ENCODE peak calls at places on chromosomes 6 and 20, in four cellular contexts. H, L, O and S are unnamed samples.

GRCh38 chr6:21856844-21857243 is 263.3 kb downstream of the SOX4 start:
- DNase-seq in H (peak), L (no peak), O (no peak), S (no peak)

GRCh38 chr6:159540152-159540551 is 152.9 kb downstream of the SOD2 start:
- DNase-seq in H (no peak), L (no peak), O (peak), S (no peak)

GRCh38 chr20:8209061-8209460 is 77.0 kb downstream of the PLCB1 start:
- DNase-seq in H (peak), L (no peak), O (no peak), S (peak)

GRCh38 chr20:564195-564594 is 20.6 kb upstream of the CSNK2A1 start:
- DNase-seq in H (no peak), L (no peak), O (no peak), S (no peak)

GRCh38 chr6:16311763-16312162 is 73.4 kb downstream of the GMPR start:
- DNase-seq in H (no peak), L (no peak), O (no peak), S (no peak)

GRCh38 chr20:2798095-2798805 is 2.2 kb downstream of the CPXM1 start:
- DNase-seq in H (no peak), L (no peak), O (no peak), S (no peak)

GRCh38 chr20:12936020-12936419 is 72.8 kb upstream of the SPTLC3 start:
- DNase-seq in H (no peak), L (no peak), O (no peak), S (no peak)

GRCh38 chr6:105611606-105612005 is 208.7 kb upstream of the PREP start:
- DNase-seq in H (peak), L (no peak), O (no peak), S (no peak)

GRCh38 chr20:49759266-49759950 is 45.7 kb upstream of the B4GALT5 start:
- DNase-seq in H (no peak), L (no peak), O (no peak), S (no peak)

GRCh38 chr6:34568341-34568680 is 12.2 kb upstream of the SPDEF start:
- DNase-seq in H (no peak), L (no peak), O (no peak), S (no peak)

GRCh38 chr6:34563513-34563870 is 7.4 kb upstream of the SPDEF start:
- DNase-seq in H (no peak), L (no peak), O (no peak), S (no peak)

GRCh38 chr6:34566830-34567546 is 10.9 kb upstream of the SPDEF start:
- DNase-seq in H (no peak), L (no peak), O (no peak), S (no peak)

GRCh38 chr6:34564181-34564580 is 8.1 kb upstream of the SPDEF start:
- DNase-seq in H (no peak), L (no peak), O (no peak), S (no peak)

GRCh38 chr6:34565722-34566137 is 9.6 kb upstream of the SPDEF start:
- DNase-seq in H (no peak), L (no peak), O (no peak), S (no peak)
- TF ChIP-seq CTCF in H (no peak), L (no peak), O (no peak), S (no peak)

GRCh38 chr20:44390280-44390679 is 34.8 kb downstream of the HNF4A start:
- DNase-seq in H (no peak), L (no peak), O (no peak), S (no peak)

GRCh38 chr20:44389871-44390270 is 34.4 kb downstream of the HNF4A start:
- DNase-seq in H (no peak), L (no peak), O (no peak), S (no peak)

GRCh38 chr20:44392088-44392775 is 36.7 kb downstream of the HNF4A start:
- DNase-seq in H (no peak), L (no peak), O (no peak), S (no peak)

GRCh38 chr20:44384423-44385027 is 29.0 kb downstream of the HNF4A start:
- DNase-seq in H (peak), L (peak), O (peak), S (peak)

GRCh38 chr20:44388466-44389023 is 33.0 kb downstream of the HNF4A start:
- DNase-seq in H (peak), L (peak), O (peak), S (peak)
- TF ChIP-seq CTCF in H (peak), L (peak), O (peak), S (peak)

DNA sequence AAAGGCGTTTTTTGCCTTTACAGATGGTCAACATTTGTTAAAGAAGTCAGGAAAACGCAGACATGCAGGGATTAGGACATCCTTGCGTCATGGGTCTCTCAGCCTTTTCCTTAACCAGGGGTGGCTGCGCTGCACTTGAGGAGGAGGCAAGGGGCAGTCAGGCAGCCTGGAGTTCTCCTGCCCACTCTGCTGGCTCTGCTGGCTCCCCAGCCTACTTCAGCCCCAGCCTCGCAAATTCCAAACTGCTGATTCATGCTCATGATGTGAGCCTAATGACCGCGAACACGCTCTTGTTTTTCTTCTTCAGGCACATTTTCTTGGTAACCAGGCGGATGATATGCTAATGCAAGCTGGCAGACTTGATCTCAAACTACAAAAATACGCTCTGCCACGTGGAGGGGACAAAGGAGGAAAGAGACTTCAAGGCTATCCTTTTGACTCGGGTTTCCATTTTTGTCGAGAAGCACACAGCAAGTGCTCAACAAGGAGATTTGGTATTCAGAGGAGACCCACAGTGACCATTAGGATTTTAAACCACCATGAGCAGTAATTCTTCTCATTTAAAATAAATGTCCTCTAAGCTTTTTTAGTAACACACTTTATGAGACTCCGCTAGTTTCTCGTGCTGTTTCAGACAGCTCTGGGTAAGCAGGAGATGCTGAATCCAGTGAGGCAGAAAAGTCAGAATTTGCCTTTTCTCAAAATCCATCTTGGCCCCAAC is 290.2 kb upstream of the STXBP5 start:
- DNase-seq in H (peak), L (peak), O (peak), S (no peak)
- TF ChIP-seq CTCF in H (no peak), L (no peak), O (no peak), S (no peak)

GRCh38 chr6:24534329-24534728 is 39.6 kb downstream of the ALDH5A1 start:
- DNase-seq in H (no peak), L (no peak), O (no peak), S (no peak)
- TF ChIP-seq CTCF in H (no peak), L (no peak), O (no peak), S (no peak)

GRCh38 chr6:100257661-100258395 is 206.9 kb downstream of the SIM1 start:
- DNase-seq in H (peak), L (no peak), O (no peak), S (peak)
- TF ChIP-seq CTCF in H (peak), L (no peak), O (no peak), S (peak)

GRCh38 chr6:166032366-166033171 is 135.1 kb downstream of the TBXT start:
- DNase-seq in H (peak), L (peak), O (no peak), S (no peak)
- TF ChIP-seq CTCF in H (peak), L (no peak), O (peak), S (no peak)